ENCODE peak calls at places on chromosome 10, in seven cellular contexts. O is NCI-H446; F is GM10248; P is RPMI8226; C is NB4; Z is activated effector memory CD4-positive, alpha-beta T cell treated with Interleukin-2 at 50 U/mL for 16 hours; L is T1000. X is an unnamed sample.
A peak's percentile ranks its signal among the peaks of the same experiment; 100 is the strongest.

GRCh38 chr10:3763035-3763456 is 22.0 kb downstream of the KLF6 start:
- DNase-seq in O (no peak), F (no peak), P (no peak), C (no peak), Z (no peak), L (no peak), X (no peak)

GRCh38 chr10:21030096-21030495 is 133.0 kb upstream of the NEBL start:
- DNase-seq in O (no peak), F (no peak), P (no peak), C (peak; percentile 85), Z (no peak), L (no peak), X (no peak)

GRCh38 chr10:34813626-34814227 is 1.4 kb downstream of the PARD3 start:
- DNase-seq in O (no peak), F (no peak), P (no peak), C (no peak), Z (no peak), L (no peak), X (no peak)

GRCh38 chr10:1358860-1359598 is 302.8 kb downstream of the WDR37 start:
- DNase-seq in O (no peak), F (no peak), P (peak; percentile 26), C (peak; percentile 23), Z (no peak), L (no peak), X (no peak)

GRCh38 chr10:3105905-3106304 is 38.6 kb downstream of the PFKP start:
- DNase-seq in O (no peak), F (no peak), P (no peak), C (no peak), Z (no peak), L (no peak), X (no peak)

GRCh38 chr10:17115683-17116082 is 13.9 kb downstream of the CUBN start:
- DNase-seq in O (no peak), F (no peak), P (no peak), C (no peak), Z (no peak), L (no peak), X (no peak)

GRCh38 chr10:23826399-23826798 is 382.5 kb upstream of the KIAA1217 start:
- DNase-seq in O (no peak), F (no peak), P (peak; percentile 26), C (peak; percentile 41), Z (no peak), L (no peak), X (no peak)

GRCh38 chr10:16853201-16853600 is 36.0 kb upstream of the RSU1 start:
- DNase-seq in O (peak; percentile 10), F (no peak), P (no peak), C (peak; percentile 30), Z (no peak), L (no peak), X (peak; percentile 11)

GRCh38 chr10:119761106-119761505 is 35.3 kb downstream of the INPP5F start:
- DNase-seq in O (no peak), F (no peak), P (no peak), C (no peak), Z (no peak), L (no peak), X (no peak)

GRCh38 chr10:5552376-5553321 is 27.9 kb downstream of the CALML3 start:
- DNase-seq in O (no peak), F (no peak), P (peak; percentile 46), C (no peak), Z (no peak), L (no peak), X (no peak)

GRCh38 chr10:61754553-61755540 is 92.1 kb downstream of the CABCOCO1 start:
- DNase-seq in O (peak; percentile 43), F (no peak), P (no peak), C (no peak), Z (no peak), L (no peak), X (no peak)

GRCh38 chr10:114212153-114212552 is 26.9 kb upstream of the VWA2 start:
- DNase-seq in O (no peak), F (no peak), P (no peak), C (no peak), Z (no peak), L (no peak), X (no peak)

GRCh38 chr10:24469993-24470392 is 253.7 kb downstream of the ARHGAP21 start:
- DNase-seq in O (no peak), F (no peak), P (no peak), C (no peak), Z (no peak), L (no peak), X (no peak)

GRCh38 chr10:122504551-122504950 is 43.2 kb downstream of the HTRA1 start:
- DNase-seq in O (peak; percentile 89), F (no peak), P (peak; percentile 28), C (no peak), Z (no peak), L (peak; percentile 45), X (peak; percentile 30)

GRCh38 chr10:2658780-2659179 is 408.6 kb upstream of the PFKP start:
- DNase-seq in O (no peak), F (no peak), P (no peak), C (no peak), Z (no peak), L (no peak), X (no peak)

GRCh38 chr10:70974351-70974901 is 86.1 kb upstream of the PCBD1 start:
- DNase-seq in O (no peak), F (no peak), P (peak; percentile 16), C (peak; percentile 31), Z (no peak), L (no peak), X (peak; percentile 76)

GRCh38 chr10:124168991-124169826 is 75.8 kb upstream of the CHST15 start:
- DNase-seq in O (no peak), F (no peak), P (no peak), C (no peak), Z (no peak), L (no peak), X (no peak)

GRCh38 chr10:111953949-111954348 is 229.6 kb downstream of the GPAM start:
- DNase-seq in O (no peak), F (no peak), P (no peak), C (no peak), Z (no peak), L (no peak), X (no peak)

GRCh38 chr10:89887830-89888229 is 186.4 kb downstream of the KIF20B start:
- DNase-seq in O (no peak), F (peak; percentile 20), P (peak; percentile 11), C (no peak), Z (no peak), L (no peak), X (no peak)

GRCh38 chr10:576130-576465 is 113.4 kb downstream of the DIP2C start:
- DNase-seq in O (no peak), F (no peak), P (no peak), C (no peak), Z (no peak), L (no peak), X (no peak)

GRCh38 chr10:27482984-27483956 is 20.8 kb upstream of the RAB18 start:
- DNase-seq in O (no peak), F (no peak), P (no peak), C (no peak), Z (no peak), L (no peak), X (no peak)

GRCh38 chr10:124416733-124417132 is 2.0 kb downstream of the OAT start:
- DNase-seq in O (no peak), F (no peak), P (no peak), C (no peak), Z (no peak), L (no peak), X (no peak)

GRCh38 chr10:87961314-87961713 is 97.9 kb downstream of the PTEN start:
- DNase-seq in O (no peak), F (no peak), P (no peak), C (no peak), Z (no peak), L (no peak), X (no peak)

GRCh38 chr10:104350146-104350635 is 3.4 kb upstream of the CFAP58 start:
- DNase-seq in O (peak; percentile 55), F (peak; percentile 43), P (peak; percentile 62), C (peak; percentile 77), Z (no peak), L (no peak), X (no peak)

GRCh38 chr10:11498399-11498798 is 113.1 kb downstream of the USP6NL start:
- DNase-seq in O (no peak), F (no peak), P (no peak), C (no peak), Z (no peak), L (no peak), X (no peak)

GRCh38 chr10:70106958-70107791 is 25.4 kb downstream of the AIFM2 start:
- DNase-seq in O (no peak), F (peak; percentile 69), P (peak; percentile 48), C (peak; percentile 64), Z (no peak), L (no peak), X (peak; percentile 76)

GRCh38 chr10:31143331-31143935 is 111.8 kb upstream of the ZNF438 start:
- DNase-seq in O (no peak), F (no peak), P (no peak), C (no peak), Z (no peak), L (no peak), X (no peak)

GRCh38 chr10:46559231-46559671 is 2.8 kb upstream of the GPRIN2 start:
- DNase-seq in O (no peak), F (no peak), P (no peak), C (no peak), Z (no peak), L (no peak), X (no peak)

GRCh38 chr10:47303866-47304265 is 3.9 kb downstream of the GDF10 start:
- DNase-seq in O (no peak), F (no peak), P (no peak), C (no peak), Z (no peak), L (no peak), X (no peak)

GRCh38 chr10:17460732-17461131 is 6.3 kb upstream of the ST8SIA6 start:
- DNase-seq in O (no peak), F (no peak), P (no peak), C (no peak), Z (no peak), L (no peak), X (no peak)

GRCh38 chr10:103729851-103730250 is 125.5 kb downstream of the SH3PXD2A start:
- DNase-seq in O (no peak), F (no peak), P (no peak), C (no peak), Z (no peak), L (no peak), X (no peak)

GRCh38 chr10:52146766-52147165 is 167.3 kb upstream of the DKK1 start:
- DNase-seq in O (peak; percentile 1), F (no peak), P (no peak), C (no peak), Z (no peak), L (no peak), X (no peak)

GRCh38 chr10:2137549-2138174 is 400.3 kb upstream of the ADARB2 start:
- DNase-seq in O (peak; percentile 0), F (no peak), P (peak; percentile 16), C (peak; percentile 14), Z (no peak), L (no peak), X (no peak)

GRCh38 chr10:23467024-23467423 is 28.1 kb downstream of the OTUD1 start:
- DNase-seq in O (no peak), F (no peak), P (no peak), C (no peak), Z (no peak), L (no peak), X (no peak)

GRCh38 chr10:19169684-19170083 is 121.1 kb downstream of the MALRD1 start:
- DNase-seq in O (no peak), F (no peak), P (no peak), C (no peak), Z (no peak), L (no peak), X (no peak)

GRCh38 chr10:72285972-72286521 is 12.3 kb downstream of the DDIT4 start:
- DNase-seq in O (no peak), F (no peak), P (no peak), C (no peak), Z (no peak), L (no peak), X (no peak)

GRCh38 chr10:98135222-98135899 is 904 bp downstream of the R3HCC1L start:
- DNase-seq in O (no peak), F (no peak), P (peak; percentile 8), C (no peak), Z (no peak), L (no peak), X (no peak)

X was measured in BE2C.